ENCODE peak calls at places on chromosomes 5 and 9, in six cellular contexts. T is G401; S is germinal center; H is heart left ventricle; B is stimulated activated CD8-positive, alpha-beta memory T cell treated with anti-CD3 and anti-CD28 coated beads, Interleukin-7, amount 100 ng/mL, for 24 hours; F is activated CD8-positive, alpha-beta memory T cell treated with anti-CD3 and anti-CD28 coated beads for 48 hours. E is an unnamed sample.

GRCh38 chr9:18260527-18260926 is 213.4 kb upstream of the ADAMTSL1 start:
- DNase-seq in T (no peak), S (no peak), H (no peak), B (no peak), F (no peak), E (no peak)

GRCh38 chr5:125190232-125191051 is 444.0 kb upstream of the ZNF608 start:
- DNase-seq in T (no peak), S (no peak), H (no peak), B (no peak), F (no peak), E (no peak)

GRCh38 chr9:15374310-15374709 is 48.4 kb upstream of the SNAPC3 start:
- DNase-seq in T (no peak), S (no peak), H (no peak), B (no peak), F (no peak), E (no peak)

GRCh38 chr9:128027705-128028104 is 39.4 kb downstream of the NAIF1 start:
- DNase-seq in T (no peak), S (no peak), H (no peak), B (no peak), F (no peak), E (no peak)

GRCh38 chr5:81520769-81521168 is 126.8 kb upstream of the ACOT12 start:
- DNase-seq in T (no peak), S (no peak), H (no peak), B (no peak), F (no peak), E (no peak)

GRCh38 chr5:123951204-123951977 is 439.4 kb downstream of the CSNK1G3 start:
- DNase-seq in T (no peak), S (no peak), H (no peak), B (no peak), F (no peak), E (no peak)

GRCh38 chr5:108380531-108381021 is 1.3 kb downstream of the FBXL17 start:
- DNase-seq in T (no peak), S (peak), H (peak), B (no peak), F (peak), E (no peak)

GRCh38 chr9:116116411-116116810 is 37.2 kb upstream of the PAPPA start:
- DNase-seq in T (no peak), S (no peak), H (no peak), B (no peak), F (no peak), E (no peak)

GRCh38 chr5:133041157-133041784 is 10.5 kb upstream of the HSPA4 start:
- DNase-seq in T (no peak), S (no peak), H (no peak), B (no peak), F (no peak), E (no peak)

GRCh38 chr5:119273391-119273839 is 82.4 kb upstream of the TNFAIP8 start:
- DNase-seq in T (no peak), S (no peak), H (no peak), B (no peak), F (no peak), E (no peak)

GRCh38 chr5:172492991-172493390 is 38.7 kb upstream of the SH3PXD2B start:
- DNase-seq in T (no peak), S (no peak), H (peak), B (no peak), F (no peak), E (no peak)

GRCh38 chr5:1315018-1315708 is 20.3 kb upstream of the TERT start:
- DNase-seq in T (no peak), S (no peak), H (no peak), B (no peak), F (no peak), E (no peak)

GRCh38 chr5:79107020-79107796 is 4.4 kb upstream of the BHMT start:
- DNase-seq in T (no peak), S (no peak), H (no peak), B (no peak), F (no peak), E (no peak)

GRCh38 chr9:131733601-131734061 is 6.2 kb downstream of the RAPGEF1 start:
- DNase-seq in T (no peak), S (peak), H (no peak), B (no peak), F (no peak), E (no peak)

GRCh38 chr5:72035831-72036230 is 71.4 kb upstream of the MAP1B start:
- DNase-seq in T (peak), S (no peak), H (no peak), B (no peak), F (no peak), E (no peak)

GRCh38 chr5:127909078-127909477 is 174.5 kb upstream of the SLC12A2 start:
- DNase-seq in T (peak), S (peak), H (no peak), B (no peak), F (no peak), E (no peak)

GRCh38 chr5:174755103-174755502 is 30.7 kb downstream of the MSX2 start:
- DNase-seq in T (no peak), S (no peak), H (no peak), B (no peak), F (no peak), E (no peak)

GRCh38 chr5:25515525-25515924 is 870.7 kb upstream of the CDH10 start:
- DNase-seq in T (no peak), S (no peak), H (no peak), B (no peak), F (no peak), E (no peak)

GRCh38 chr9:99595796-99596195 is 225.9 kb upstream of the NR4A3 start:
- DNase-seq in T (no peak), S (peak), H (no peak), B (no peak), F (no peak), E (no peak)

GRCh38 chr5:26942481-26942880 is 95.9 kb downstream of the CDH9 start:
- DNase-seq in T (no peak), S (no peak), H (no peak), B (no peak), F (no peak), E (no peak)

GRCh38 chr5:96893342-96893741 is 17.0 kb downstream of the ERAP2 start:
- DNase-seq in T (no peak), S (no peak), H (no peak), B (no peak), F (no peak), E (no peak)

GRCh38 chr9:135589596-135590485 is 28.3 kb downstream of the PAEP start:
- DNase-seq in T (no peak), S (no peak), H (no peak), B (no peak), F (no peak), E (no peak)

E was measured in dorsolateral prefrontal cortex.